ENCODE peak calls at places on chromosome 17, in eight cellular contexts. One of them, this sample, is unnamed.

GRCh38 chr17:30133197-30133596 is 16.6 kb downstream of the NSRP1 start:
- DNase-seq in substantia nigra: no peak
- DNase-seq in mesenteric fat pad: no peak
- DNase-seq in left cardiac atrium: no peak
- DNase-seq in upper lobe of left lung: no peak
- DNase-seq in endothelial cell: no peak
- DNase-seq in activated CD4-positive, alpha-beta memory T cell treated with anti-CD3 and anti-CD28 coated beads, Interleukin-2, amount 10 ng/mL, durations not matched to agents 7 days and 5 days: no peak
- DNase-seq in AG08395: no peak
- DNase-seq in this sample: no peak

GRCh38 chr17:45013021-45013997 is 38.1 kb downstream of the DCAKD start:
- DNase-seq in endothelial cell: no peak
- DNase-seq in AG08395: no peak
- DNase-seq in mesenteric fat pad: no peak
- DNase-seq in upper lobe of left lung: no peak
- DNase-seq in activated CD4-positive, alpha-beta memory T cell treated with anti-CD3 and anti-CD28 coated beads, Interleukin-2, amount 10 ng/mL, durations not matched to agents 7 days and 5 days: no peak
- DNase-seq in substantia nigra: no peak
- DNase-seq in left cardiac atrium: peak; percentile 50
- DNase-seq in this sample: no peak

GRCh38 chr17:33038740-33039139 is 47.1 kb downstream of the SPACA3 start:
- DNase-seq in AG08395: peak; percentile 55
- DNase-seq in activated CD4-positive, alpha-beta memory T cell treated with anti-CD3 and anti-CD28 coated beads, Interleukin-2, amount 10 ng/mL, durations not matched to agents 7 days and 5 days: peak; percentile 34
- DNase-seq in upper lobe of left lung: no peak
- DNase-seq in endothelial cell: peak; percentile 73
- DNase-seq in mesenteric fat pad: no peak
- DNase-seq in left cardiac atrium: peak; percentile 55
- DNase-seq in substantia nigra: no peak
- DNase-seq in this sample: no peak

GRCh38 chr17:68953340-68953997 is 1.7 kb downstream of the ABCA8 start:
- DNase-seq in activated CD4-positive, alpha-beta memory T cell treated with anti-CD3 and anti-CD28 coated beads, Interleukin-2, amount 10 ng/mL, durations not matched to agents 7 days and 5 days: no peak
- DNase-seq in upper lobe of left lung: no peak
- DNase-seq in left cardiac atrium: no peak
- DNase-seq in substantia nigra: no peak
- DNase-seq in AG08395: no peak
- DNase-seq in endothelial cell: no peak
- DNase-seq in mesenteric fat pad: no peak
- DNase-seq in this sample: no peak

GRCh38 chr17:68431661-68432071 is 25.6 kb downstream of the WIPI1 start:
- DNase-seq in left cardiac atrium: no peak
- DNase-seq in endothelial cell: peak; percentile 22
- DNase-seq in substantia nigra: no peak
- DNase-seq in mesenteric fat pad: no peak
- DNase-seq in activated CD4-positive, alpha-beta memory T cell treated with anti-CD3 and anti-CD28 coated beads, Interleukin-2, amount 10 ng/mL, durations not matched to agents 7 days and 5 days: peak; percentile 57
- DNase-seq in AG08395: peak; percentile 15
- DNase-seq in upper lobe of left lung: no peak
- DNase-seq in this sample: no peak

GRCh38 chr17:12421077-12421476 is 244.6 kb upstream of the MYOCD start:
- DNase-seq in AG08395: no peak
- DNase-seq in mesenteric fat pad: no peak
- DNase-seq in left cardiac atrium: no peak
- DNase-seq in activated CD4-positive, alpha-beta memory T cell treated with anti-CD3 and anti-CD28 coated beads, Interleukin-2, amount 10 ng/mL, durations not matched to agents 7 days and 5 days: no peak
- DNase-seq in upper lobe of left lung: no peak
- DNase-seq in substantia nigra: no peak
- DNase-seq in endothelial cell: no peak
- DNase-seq in this sample: no peak

GRCh38 chr17:64262125-64262421 is 987 bp downstream of the TEX2 start:
- DNase-seq in substantia nigra: no peak
- DNase-seq in endothelial cell: no peak
- DNase-seq in upper lobe of left lung: no peak
- DNase-seq in activated CD4-positive, alpha-beta memory T cell treated with anti-CD3 and anti-CD28 coated beads, Interleukin-2, amount 10 ng/mL, durations not matched to agents 7 days and 5 days: no peak
- DNase-seq in AG08395: no peak
- DNase-seq in mesenteric fat pad: no peak
- DNase-seq in left cardiac atrium: no peak
- DNase-seq in this sample: no peak

GRCh38 chr17:48026503-48027321 is 10.9 kb downstream of the COPZ2 start:
- DNase-seq in AG08395: peak; percentile 93
- DNase-seq in mesenteric fat pad: peak; percentile 91
- DNase-seq in substantia nigra: peak; percentile 37
- DNase-seq in endothelial cell: peak; percentile 89
- DNase-seq in left cardiac atrium: peak; percentile 90
- DNase-seq in activated CD4-positive, alpha-beta memory T cell treated with anti-CD3 and anti-CD28 coated beads, Interleukin-2, amount 10 ng/mL, durations not matched to agents 7 days and 5 days: peak; percentile 78
- DNase-seq in upper lobe of left lung: peak; percentile 83
- DNase-seq in this sample: no peak

GRCh38 chr17:73189417-73190099 is 3.3 kb upstream of the COG1 start:
- DNase-seq in left cardiac atrium: no peak
- DNase-seq in AG08395: peak; percentile 69
- DNase-seq in activated CD4-positive, alpha-beta memory T cell treated with anti-CD3 and anti-CD28 coated beads, Interleukin-2, amount 10 ng/mL, durations not matched to agents 7 days and 5 days: no peak
- DNase-seq in endothelial cell: peak; percentile 58
- DNase-seq in substantia nigra: no peak
- DNase-seq in mesenteric fat pad: no peak
- DNase-seq in upper lobe of left lung: no peak
- DNase-seq in this sample: no peak

GRCh38 chr17:47176438-47176837 is 12.7 kb downstream of the CDC27 start:
- DNase-seq in left cardiac atrium: no peak
- DNase-seq in endothelial cell: no peak
- DNase-seq in AG08395: no peak
- DNase-seq in mesenteric fat pad: no peak
- DNase-seq in upper lobe of left lung: no peak
- DNase-seq in substantia nigra: no peak
- DNase-seq in activated CD4-positive, alpha-beta memory T cell treated with anti-CD3 and anti-CD28 coated beads, Interleukin-2, amount 10 ng/mL, durations not matched to agents 7 days and 5 days: no peak
- DNase-seq in this sample: no peak

GRCh38 chr17:82047914-82048570 is 3.6 kb downstream of the RFNG start:
- DNase-seq in activated CD4-positive, alpha-beta memory T cell treated with anti-CD3 and anti-CD28 coated beads, Interleukin-2, amount 10 ng/mL, durations not matched to agents 7 days and 5 days: no peak
- DNase-seq in upper lobe of left lung: peak; percentile 71
- DNase-seq in substantia nigra: no peak
- DNase-seq in left cardiac atrium: no peak
- DNase-seq in endothelial cell: no peak
- DNase-seq in AG08395: no peak
- DNase-seq in mesenteric fat pad: no peak
- DNase-seq in this sample: no peak

GRCh38 chr17:56710986-56711385 is 117.5 kb downstream of the NOG start:
- DNase-seq in AG08395: no peak
- DNase-seq in mesenteric fat pad: no peak
- DNase-seq in endothelial cell: no peak
- DNase-seq in upper lobe of left lung: no peak
- DNase-seq in left cardiac atrium: no peak
- DNase-seq in activated CD4-positive, alpha-beta memory T cell treated with anti-CD3 and anti-CD28 coated beads, Interleukin-2, amount 10 ng/mL, durations not matched to agents 7 days and 5 days: no peak
- DNase-seq in substantia nigra: no peak
- DNase-seq in this sample: no peak

GRCh38 chr17:30824002-30824355 is 513 bp downstream of the CRLF3 start:
- DNase-seq in mesenteric fat pad: no peak
- DNase-seq in substantia nigra: no peak
- DNase-seq in endothelial cell: peak; percentile 23
- DNase-seq in upper lobe of left lung: no peak
- DNase-seq in activated CD4-positive, alpha-beta memory T cell treated with anti-CD3 and anti-CD28 coated beads, Interleukin-2, amount 10 ng/mL, durations not matched to agents 7 days and 5 days: peak; percentile 45
- DNase-seq in AG08395: peak; percentile 25
- DNase-seq in left cardiac atrium: no peak
- DNase-seq in this sample: no peak

GRCh38 chr17:17826942-17827785 is 9.6 kb downstream of the SREBF1 start:
- DNase-seq in AG08395: no peak
- DNase-seq in endothelial cell: no peak
- DNase-seq in mesenteric fat pad: no peak
- DNase-seq in left cardiac atrium: no peak
- DNase-seq in substantia nigra: no peak
- DNase-seq in activated CD4-positive, alpha-beta memory T cell treated with anti-CD3 and anti-CD28 coated beads, Interleukin-2, amount 10 ng/mL, durations not matched to agents 7 days and 5 days: no peak
- DNase-seq in upper lobe of left lung: peak; percentile 46
- DNase-seq in this sample: no peak

GRCh38 chr17:79739148-79740062 is 8.7 kb downstream of the ENPP7 start:
- DNase-seq in mesenteric fat pad: no peak
- DNase-seq in endothelial cell: no peak
- DNase-seq in substantia nigra: no peak
- DNase-seq in upper lobe of left lung: peak; percentile 75
- DNase-seq in AG08395: no peak
- DNase-seq in left cardiac atrium: no peak
- DNase-seq in activated CD4-positive, alpha-beta memory T cell treated with anti-CD3 and anti-CD28 coated beads, Interleukin-2, amount 10 ng/mL, durations not matched to agents 7 days and 5 days: no peak
- DNase-seq in this sample: no peak

GRCh38 chr17:60161598-60162330 is 12.0 kb downstream of the CA4 start:
- DNase-seq in left cardiac atrium: no peak
- DNase-seq in AG08395: no peak
- DNase-seq in mesenteric fat pad: no peak
- DNase-seq in substantia nigra: no peak
- DNase-seq in upper lobe of left lung: peak; percentile 70
- DNase-seq in activated CD4-positive, alpha-beta memory T cell treated with anti-CD3 and anti-CD28 coated beads, Interleukin-2, amount 10 ng/mL, durations not matched to agents 7 days and 5 days: no peak
- DNase-seq in endothelial cell: peak; percentile 58
- DNase-seq in this sample: no peak

GRCh38 chr17:78010759-78011158 is 52.3 kb downstream of the TNRC6C start:
- DNase-seq in AG08395: no peak
- DNase-seq in upper lobe of left lung: peak; percentile 70
- DNase-seq in endothelial cell: no peak
- DNase-seq in mesenteric fat pad: no peak
- DNase-seq in left cardiac atrium: no peak
- DNase-seq in activated CD4-positive, alpha-beta memory T cell treated with anti-CD3 and anti-CD28 coated beads, Interleukin-2, amount 10 ng/mL, durations not matched to agents 7 days and 5 days: no peak
- DNase-seq in substantia nigra: no peak
- DNase-seq in this sample: no peak

GRCh38 chr17:75910699-75911098 is 6.0 kb upstream of the MRPL38 start:
- DNase-seq in mesenteric fat pad: no peak
- DNase-seq in activated CD4-positive, alpha-beta memory T cell treated with anti-CD3 and anti-CD28 coated beads, Interleukin-2, amount 10 ng/mL, durations not matched to agents 7 days and 5 days: no peak
- DNase-seq in substantia nigra: no peak
- DNase-seq in upper lobe of left lung: no peak
- DNase-seq in left cardiac atrium: no peak
- DNase-seq in endothelial cell: no peak
- DNase-seq in AG08395: no peak
- DNase-seq in this sample: no peak

GRCh38 chr17:66747561-66748275 is 87.2 kb upstream of the CACNG5 start:
- DNase-seq in left cardiac atrium: no peak
- DNase-seq in upper lobe of left lung: peak; percentile 49
- DNase-seq in endothelial cell: no peak
- DNase-seq in mesenteric fat pad: peak; percentile 67
- DNase-seq in substantia nigra: no peak
- DNase-seq in activated CD4-positive, alpha-beta memory T cell treated with anti-CD3 and anti-CD28 coated beads, Interleukin-2, amount 10 ng/mL, durations not matched to agents 7 days and 5 days: no peak
- DNase-seq in AG08395: peak; percentile 64
- DNase-seq in this sample: no peak

GRCh38 chr17:77691216-77692085 is 267.1 kb upstream of the TNRC6C start:
- DNase-seq in activated CD4-positive, alpha-beta memory T cell treated with anti-CD3 and anti-CD28 coated beads, Interleukin-2, amount 10 ng/mL, durations not matched to agents 7 days and 5 days: no peak
- DNase-seq in mesenteric fat pad: peak; percentile 64
- DNase-seq in substantia nigra: no peak
- DNase-seq in upper lobe of left lung: no peak
- DNase-seq in endothelial cell: no peak
- DNase-seq in AG08395: no peak
- DNase-seq in left cardiac atrium: no peak
- DNase-seq in this sample: no peak

GRCh38 chr17:11511696-11512095 is 86.6 kb upstream of the DNAH9 start:
- DNase-seq in activated CD4-positive, alpha-beta memory T cell treated with anti-CD3 and anti-CD28 coated beads, Interleukin-2, amount 10 ng/mL, durations not matched to agents 7 days and 5 days: no peak
- DNase-seq in upper lobe of left lung: no peak
- DNase-seq in left cardiac atrium: no peak
- DNase-seq in endothelial cell: no peak
- DNase-seq in substantia nigra: no peak
- DNase-seq in mesenteric fat pad: no peak
- DNase-seq in AG08395: no peak
- DNase-seq in this sample: no peak

GRCh38 chr17:79341529-79341780 is 266.8 kb downstream of the ENGASE start:
- DNase-seq in mesenteric fat pad: no peak
- DNase-seq in upper lobe of left lung: no peak
- DNase-seq in substantia nigra: no peak
- DNase-seq in activated CD4-positive, alpha-beta memory T cell treated with anti-CD3 and anti-CD28 coated beads, Interleukin-2, amount 10 ng/mL, durations not matched to agents 7 days and 5 days: no peak
- DNase-seq in AG08395: no peak
- DNase-seq in left cardiac atrium: no peak
- DNase-seq in endothelial cell: no peak
- DNase-seq in this sample: no peak

GRCh38 chr17:75549246-75550138 is 24.0 kb downstream of the LLGL2 start:
- DNase-seq in upper lobe of left lung: peak; percentile 88
- DNase-seq in substantia nigra: no peak
- DNase-seq in left cardiac atrium: no peak
- DNase-seq in endothelial cell: no peak
- DNase-seq in activated CD4-positive, alpha-beta memory T cell treated with anti-CD3 and anti-CD28 coated beads, Interleukin-2, amount 10 ng/mL, durations not matched to agents 7 days and 5 days: no peak
- DNase-seq in mesenteric fat pad: no peak
- DNase-seq in AG08395: no peak
- DNase-seq in this sample: no peak